ENCODE peak calls at places on chromosome 21, in nine cellular contexts. S is CD8-positive, alpha-beta memory T cell; O is body of pancreas; A is kidney; G is PC-3; B is left lung; X is breast epithelium; T is neuronal stem cell; U is psoas muscle. L is an unnamed sample.

GRCh38 chr21:15289896-15290841 is 225.4 kb upstream of the NRIP1 start:
- DNase-seq in S (no peak), O (peak; percentile 89), A (peak; percentile 71), G (no peak), B (peak; percentile 44), X (no peak), T (peak; percentile 30), U (peak; percentile 46), L (peak; percentile 86)

GRCh38 chr21:17613242-17613676 is 558 bp upstream of the BTG3 start:
- DNase-seq in S (no peak), O (peak; percentile 47), A (peak; percentile 77), G (no peak), B (peak; percentile 82), X (no peak), T (peak; percentile 4), U (peak; percentile 37), L (peak; percentile 18)

GRCh38 chr21:38567577-38568360 is 69.5 kb upstream of the ERG start:
- DNase-seq in S (no peak), O (no peak), A (no peak), G (no peak), B (no peak), X (no peak), T (peak; percentile 5), U (no peak), L (no peak)

GRCh38 chr21:15617968-15618367 is 111.8 kb upstream of the USP25 start:
- DNase-seq in S (no peak), O (no peak), A (no peak), G (peak; percentile 86), B (no peak), X (no peak), T (peak; percentile 41), U (no peak), L (no peak)

GRCh38 chr21:31283025-31283424 is 61.0 kb downstream of the TIAM1 start:
- DNase-seq in S (no peak), O (no peak), A (no peak), G (no peak), B (no peak), X (no peak), T (no peak), U (no peak), L (peak; percentile 50)

GRCh38 chr21:37447288-37447936 is 80.8 kb downstream of the DYRK1A start:
- DNase-seq in S (no peak), O (no peak), A (no peak), G (no peak), B (no peak), X (no peak), T (no peak), U (no peak), L (no peak)

GRCh38 chr21:37342046-37342632 is 24.4 kb upstream of the DYRK1A start:
- DNase-seq in S (no peak), O (no peak), A (no peak), G (peak; percentile 14), B (no peak), X (no peak), T (no peak), U (no peak), L (no peak)

GRCh38 chr21:29151937-29152336 is 21.5 kb downstream of the MAP3K7CL start:
- DNase-seq in S (no peak), O (no peak), A (no peak), G (no peak), B (no peak), X (no peak), T (no peak), U (no peak), L (no peak)

GRCh38 chr21:19256934-19257660 is 853.5 kb upstream of the TMPRSS15 start:
- DNase-seq in S (no peak), O (no peak), A (no peak), G (no peak), B (no peak), X (no peak), T (no peak), U (no peak), L (no peak)

GRCh38 chr21:37006243-37006520 is 320 bp upstream of the RIPPLY3 start:
- DNase-seq in S (no peak), O (no peak), A (no peak), G (no peak), B (no peak), X (no peak), T (no peak), U (no peak), L (no peak)

GRCh38 chr21:36175771-36176565 is 19.3 kb downstream of the DOP1B start:
- DNase-seq in S (no peak), O (no peak), A (no peak), G (no peak), B (no peak), X (no peak), T (no peak), U (no peak), L (peak; percentile 15)

GRCh38 chr21:30695956-30696355 is 22.6 kb downstream of the KRTAP21-3 start:
- DNase-seq in S (no peak), O (no peak), A (no peak), G (peak; percentile 52), B (no peak), X (no peak), T (no peak), U (no peak), L (no peak)

GRCh38 chr21:18522181-18522771 is 118.7 kb upstream of the TMPRSS15 start:
- DNase-seq in S (no peak), O (no peak), A (no peak), G (peak; percentile 9), B (no peak), X (no peak), T (no peak), U (no peak), L (no peak)

GRCh38 chr21:19724081-19724480 is 1274.1 kb upstream of the NCAM2 start:
- DNase-seq in S (no peak), O (no peak), A (no peak), G (no peak), B (no peak), X (no peak), T (no peak), U (no peak), L (no peak)

GRCh38 chr21:26546698-26547097 is 26.4 kb downstream of the CYYR1 start:
- DNase-seq in S (no peak), O (peak; percentile 15), A (no peak), G (no peak), B (peak; percentile 51), X (no peak), T (no peak), U (no peak), L (no peak)

GRCh38 chr21:16583567-16583966 is 853.8 kb downstream of the USP25 start:
- DNase-seq in S (no peak), O (no peak), A (no peak), G (no peak), B (no peak), X (no peak), T (no peak), U (no peak), L (no peak)

GRCh38 chr21:33937931-33938339 is 22.3 kb upstream of the ATP5PO start:
- DNase-seq in S (peak; percentile 48), O (no peak), A (no peak), G (no peak), B (no peak), X (no peak), T (no peak), U (no peak), L (peak; percentile 27)
- H3K4me1 ChIP-seq in S (peaks cover 88% of the 10 kb centered on the region), O (no peaks in the 10 kb centered on the region), A (peaks cover 3% of the 10 kb centered on the region), G (peaks cover 6% of the 10 kb centered on the region), B (no peaks in the 10 kb centered on the region), X (no peaks in the 10 kb centered on the region), T (peaks cover 3% of the 10 kb centered on the region), U (no peaks in the 10 kb centered on the region), L (no peaks in the 10 kb centered on the region)

GRCh38 chr21:46624050-46624449 is 11.4 kb upstream of the PRMT2 start:
- DNase-seq in S (no peak), O (no peak), A (no peak), G (no peak), B (no peak), X (no peak), T (no peak), U (no peak), L (no peak)
- H3K27ac ChIP-seq in S (no peak overlapping the region), O (no peak overlapping the region), A (no peak overlapping the region), G (no peak overlapping the region), B (no peak overlapping the region), X (no peak overlapping the region), T (no peak overlapping the region), U (no peak overlapping the region), L (no peak overlapping the region)

GRCh38 chr21:25234857-25235801 is 372.2 kb downstream of the MRPL39 start:
- DNase-seq in S (no peak), O (no peak), A (no peak), G (no peak), B (no peak), X (no peak), T (no peak), U (no peak), L (no peak)
- H3K9me3 ChIP-seq in S (no peaks in the 10 kb centered on the region), O (peaks cover 2% of the 10 kb centered on the region), A (no peaks in the 10 kb centered on the region), G (peaks cover 3% of the 10 kb centered on the region), B (peaks cover 20% of the 10 kb centered on the region), X (no peaks in the 10 kb centered on the region), T (no peaks in the 10 kb centered on the region), U (no peaks in the 10 kb centered on the region), L (no peaks in the 10 kb centered on the region)

GRCh38 chr21:41707231-41707988 is 59.4 kb downstream of the RIPK4 start:
- DNase-seq in S (no peak), O (peak; percentile 49), A (peak; percentile 15), G (peak; percentile 84), B (no peak), X (no peak), T (no peak), U (no peak), L (peak; percentile 90)

GRCh38 chr21:41703857-41704501 is 62.9 kb downstream of the RIPK4 start:
- DNase-seq in S (no peak), O (peak; percentile 88), A (peak; percentile 60), G (peak; percentile 98), B (no peak), X (peak; percentile 79), T (no peak), U (no peak), L (peak; percentile 83)

GRCh38 chr21:41706678-41707077 is 60.2 kb downstream of the RIPK4 start:
- DNase-seq in S (no peak), O (peak; percentile 69), A (no peak), G (no peak), B (no peak), X (no peak), T (no peak), U (no peak), L (peak; percentile 100)

GRCh38 chr21:41706263-41706639 is 60.6 kb downstream of the RIPK4 start:
- DNase-seq in S (no peak), O (no peak), A (peak; percentile 36), G (no peak), B (no peak), X (no peak), T (no peak), U (no peak), L (peak; percentile 83)

DNA sequence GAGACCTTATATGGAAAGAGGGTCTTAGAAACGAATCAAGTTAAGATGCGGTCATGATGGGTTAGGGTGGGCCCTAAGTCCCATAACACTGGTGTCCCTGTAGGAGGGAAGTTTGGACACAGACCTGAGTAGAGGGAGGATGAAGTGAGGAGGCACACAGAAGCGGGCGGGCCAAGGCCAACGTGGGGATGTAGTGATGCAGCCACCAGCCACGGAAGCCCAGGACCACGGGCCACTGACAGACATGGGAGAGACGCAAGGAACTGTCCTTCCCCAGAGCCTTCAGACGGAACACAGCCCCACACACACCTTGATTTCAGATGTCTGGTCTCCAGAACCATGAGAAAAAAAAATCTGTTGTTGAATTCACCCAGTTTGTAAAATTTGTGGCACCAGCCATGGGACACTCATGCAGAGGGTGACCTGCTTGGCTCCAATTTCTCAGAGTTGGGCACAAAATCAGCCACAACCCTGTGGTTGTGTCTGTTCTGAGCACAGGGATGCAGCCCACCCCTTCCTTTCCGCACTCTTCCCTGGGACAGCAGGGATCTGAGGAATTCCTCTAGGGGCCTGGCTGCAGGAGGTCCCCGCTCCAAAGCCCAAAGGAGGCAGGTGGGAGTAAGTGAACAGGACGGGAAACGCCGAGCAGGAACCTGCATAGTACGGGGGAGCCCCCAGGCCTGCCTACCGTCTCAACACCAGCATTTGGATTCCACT is 61.1 kb downstream of the RIPK4 start:
- DNase-seq in S (no peak), O (no peak), A (peak; percentile 63), G (no peak), B (no peak), X (no peak), T (no peak), U (no peak), L (no peak)
- H3K4me1 ChIP-seq in S (no peaks in the 10 kb centered on the region), O (peaks cover 39% of the 10 kb centered on the region), A (peaks cover 6% of the 10 kb centered on the region), G (peaks cover 52% of the 10 kb centered on the region), B (no peaks in the 10 kb centered on the region), X (peaks cover 6% of the 10 kb centered on the region), T (peaks cover 3% of the 10 kb centered on the region), U (no peaks in the 10 kb centered on the region), L (peaks cover 8% of the 10 kb centered on the region)

L was measured in small intestine.